ENCODE peak calls at places on chromosomes 4 and X, in six cellular contexts. One of them, this sample, is unnamed.

GRCh38 chr4:129822708-129823504 is 727.0 kb downstream of the C4orf33 start:
- DNase-seq in A549: no peak
- DNase-seq in heart left ventricle: peak
- DNase-seq in dorsolateral prefrontal cortex: no peak
- DNase-seq in LNCaP clone FGC: peak
- DNase-seq in OCI-LY7: no peak
- DNase-seq in this sample: peak

GRCh38 chr4:97720869-97721432 is 422.3 kb downstream of the STPG2 start:
- DNase-seq in A549: no peak
- DNase-seq in heart left ventricle: no peak
- DNase-seq in dorsolateral prefrontal cortex: no peak
- DNase-seq in LNCaP clone FGC: no peak
- DNase-seq in OCI-LY7: no peak
- DNase-seq in this sample: no peak

GRCh38 chr4:77044458-77045124 is 31.2 kb downstream of the CCNI start:
- DNase-seq in A549: no peak
- DNase-seq in heart left ventricle: no peak
- DNase-seq in dorsolateral prefrontal cortex: no peak
- DNase-seq in LNCaP clone FGC: no peak
- DNase-seq in OCI-LY7: peak
- DNase-seq in this sample: no peak

GRCh38 chr4:48796191-48796926 is 16.3 kb upstream of the FRYL start:
- DNase-seq in A549: no peak
- DNase-seq in heart left ventricle: no peak
- DNase-seq in dorsolateral prefrontal cortex: no peak
- DNase-seq in LNCaP clone FGC: no peak
- DNase-seq in OCI-LY7: no peak
- DNase-seq in this sample: no peak

GRCh38 chr4:185811509-185812364 is at the start of gene SORBS2:
- DNase-seq in A549: no peak
- DNase-seq in heart left ventricle: peak
- DNase-seq in dorsolateral prefrontal cortex: no peak
- DNase-seq in LNCaP clone FGC: peak
- DNase-seq in OCI-LY7: peak
- DNase-seq in this sample: peak

GRCh38 chr4:99087887-99088484 is 602 bp downstream of the ADH5 start:
- DNase-seq in A549: peak
- DNase-seq in heart left ventricle: peak
- DNase-seq in dorsolateral prefrontal cortex: no peak
- DNase-seq in LNCaP clone FGC: no peak
- DNase-seq in OCI-LY7: peak
- DNase-seq in this sample: peak

GRCh38 chr4:20313237-20314030 is 61.7 kb downstream of the SLIT2 start:
- DNase-seq in A549: no peak
- DNase-seq in heart left ventricle: no peak
- DNase-seq in dorsolateral prefrontal cortex: no peak
- DNase-seq in LNCaP clone FGC: peak
- DNase-seq in OCI-LY7: peak
- DNase-seq in this sample: no peak

GRCh38 chr4:85368240-85368639 is 106.7 kb upstream of the ARHGAP24 start:
- DNase-seq in A549: no peak
- DNase-seq in heart left ventricle: no peak
- DNase-seq in dorsolateral prefrontal cortex: no peak
- DNase-seq in LNCaP clone FGC: no peak
- DNase-seq in OCI-LY7: no peak
- DNase-seq in this sample: no peak

GRCh38 chr4:145520172-145520571 is 38.5 kb downstream of the SMAD1 start:
- DNase-seq in A549: no peak
- DNase-seq in heart left ventricle: no peak
- DNase-seq in dorsolateral prefrontal cortex: no peak
- DNase-seq in LNCaP clone FGC: no peak
- DNase-seq in OCI-LY7: no peak
- DNase-seq in this sample: no peak

GRCh38 chrX:136880003-136880451 is 498 bp downstream of the RBMX start:
- DNase-seq in A549: peak
- DNase-seq in heart left ventricle: peak
- DNase-seq in dorsolateral prefrontal cortex: no peak
- DNase-seq in LNCaP clone FGC: no peak
- DNase-seq in OCI-LY7: peak
- DNase-seq in this sample: peak

GRCh38 chrX:150364347-150365050 is 1.4 kb downstream of the MAMLD1 start:
- DNase-seq in A549: no peak
- DNase-seq in heart left ventricle: no peak
- DNase-seq in dorsolateral prefrontal cortex: peak
- DNase-seq in LNCaP clone FGC: no peak
- DNase-seq in OCI-LY7: no peak
- DNase-seq in this sample: peak

GRCh38 chr4:3408793-3409330 is 32.9 kb upstream of the HGFAC start:
- DNase-seq in A549: no peak
- DNase-seq in heart left ventricle: peak
- DNase-seq in dorsolateral prefrontal cortex: no peak
- DNase-seq in LNCaP clone FGC: no peak
- DNase-seq in OCI-LY7: no peak
- DNase-seq in this sample: no peak

GRCh38 chr4:41921476-41921875 is 13.8 kb upstream of the TMEM33 start:
- DNase-seq in A549: no peak
- DNase-seq in heart left ventricle: no peak
- DNase-seq in dorsolateral prefrontal cortex: no peak
- DNase-seq in LNCaP clone FGC: no peak
- DNase-seq in OCI-LY7: no peak
- DNase-seq in this sample: no peak

GRCh38 chr4:122224348-122224747 is 72.2 kb downstream of the BLTP1 start:
- DNase-seq in A549: peak
- DNase-seq in heart left ventricle: no peak
- DNase-seq in dorsolateral prefrontal cortex: no peak
- DNase-seq in LNCaP clone FGC: no peak
- DNase-seq in OCI-LY7: peak
- DNase-seq in this sample: no peak

GRCh38 chr4:56112377-56112776 is 163.6 kb downstream of the CEP135 start:
- DNase-seq in A549: no peak
- DNase-seq in heart left ventricle: no peak
- DNase-seq in dorsolateral prefrontal cortex: no peak
- DNase-seq in LNCaP clone FGC: no peak
- DNase-seq in OCI-LY7: no peak
- DNase-seq in this sample: no peak
- TF ChIP-seq CTCF in A549: no peak
- TF ChIP-seq CTCF in heart left ventricle: no peak
- TF ChIP-seq CTCF in dorsolateral prefrontal cortex: no peak
- TF ChIP-seq CTCF in LNCaP clone FGC: no peak
- TF ChIP-seq CTCF in OCI-LY7: peak
- TF ChIP-seq CTCF in this sample: no peak

GRCh38 chrX:153885968-153886903 is at the start of gene L1CAM:
- DNase-seq in A549: no peak
- DNase-seq in heart left ventricle: no peak
- DNase-seq in dorsolateral prefrontal cortex: no peak
- DNase-seq in LNCaP clone FGC: no peak
- DNase-seq in OCI-LY7: no peak
- DNase-seq in this sample: no peak
- H3K4me3 ChIP-seq in A549: peak
- H3K4me3 ChIP-seq in heart left ventricle: no peak
- H3K4me3 ChIP-seq in dorsolateral prefrontal cortex: peak
- H3K4me3 ChIP-seq in LNCaP clone FGC: no peak
- H3K4me3 ChIP-seq in OCI-LY7: no peak
- H3K4me3 ChIP-seq in this sample: no peak

DNA sequence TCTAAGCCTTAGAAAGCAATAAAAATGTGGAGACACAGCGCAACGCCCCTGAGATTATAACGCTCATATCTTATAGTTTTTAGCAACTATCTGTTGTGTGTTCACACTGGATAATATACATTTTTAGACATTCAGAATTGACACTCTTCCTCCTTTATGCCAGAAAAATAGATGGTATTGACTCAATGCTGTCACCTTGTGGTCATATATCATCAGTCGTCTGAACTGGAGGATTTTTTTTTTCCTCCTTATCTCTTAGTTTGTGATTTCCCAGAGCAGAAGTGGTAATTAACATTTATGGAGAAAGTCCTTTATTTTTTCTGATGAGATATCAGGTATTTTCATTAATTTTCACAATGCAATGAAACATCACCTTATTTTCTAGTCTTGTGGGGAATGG is 759.6 kb downstream of the RAB28 start:
- DNase-seq in A549: peak
- DNase-seq in heart left ventricle: no peak
- DNase-seq in dorsolateral prefrontal cortex: no peak
- DNase-seq in LNCaP clone FGC: no peak
- DNase-seq in OCI-LY7: peak
- DNase-seq in this sample: no peak
- TF ChIP-seq CTCF in A549: peak
- TF ChIP-seq CTCF in heart left ventricle: peak
- TF ChIP-seq CTCF in dorsolateral prefrontal cortex: peak
- TF ChIP-seq CTCF in LNCaP clone FGC: peak
- TF ChIP-seq CTCF in OCI-LY7: peak
- TF ChIP-seq CTCF in this sample: no peak

DNA sequence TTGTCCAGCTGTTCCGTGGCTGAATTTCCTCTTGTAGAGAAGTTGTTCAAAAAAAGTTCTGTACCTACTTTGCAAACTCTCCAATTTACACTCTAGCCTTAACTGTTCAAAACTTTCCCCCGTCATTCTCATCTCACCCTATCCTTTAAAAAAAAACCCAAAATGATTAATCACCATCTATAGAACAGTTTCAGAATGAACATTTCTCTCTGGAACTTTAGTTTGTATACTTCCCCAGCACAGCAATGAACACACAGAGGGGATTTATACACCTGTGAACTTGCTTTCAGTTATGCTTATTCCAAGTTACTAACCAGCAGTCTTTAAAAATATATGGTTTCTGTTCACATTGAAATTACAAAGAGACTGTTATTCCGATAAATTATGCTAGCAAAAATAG is 1.2 kb downstream of the GEMIN8 start:
- DNase-seq in A549: no peak
- DNase-seq in heart left ventricle: no peak
- DNase-seq in dorsolateral prefrontal cortex: no peak
- DNase-seq in LNCaP clone FGC: no peak
- DNase-seq in OCI-LY7: peak
- DNase-seq in this sample: no peak
- H3K4me3 ChIP-seq in A549: peak
- H3K4me3 ChIP-seq in heart left ventricle: no peak
- H3K4me3 ChIP-seq in dorsolateral prefrontal cortex: peak
- H3K4me3 ChIP-seq in LNCaP clone FGC: peak
- H3K4me3 ChIP-seq in OCI-LY7: peak
- H3K4me3 ChIP-seq in this sample: no peak

GRCh38 chr4:140604544-140604943 is 35.8 kb upstream of the UCP1 start:
- DNase-seq in A549: no peak
- DNase-seq in heart left ventricle: no peak
- DNase-seq in dorsolateral prefrontal cortex: no peak
- DNase-seq in LNCaP clone FGC: no peak
- DNase-seq in OCI-LY7: no peak
- DNase-seq in this sample: no peak
- TF ChIP-seq CTCF in A549: no peak
- TF ChIP-seq CTCF in heart left ventricle: no peak
- TF ChIP-seq CTCF in dorsolateral prefrontal cortex: no peak
- TF ChIP-seq CTCF in LNCaP clone FGC: no peak
- TF ChIP-seq CTCF in OCI-LY7: peak
- TF ChIP-seq CTCF in this sample: no peak